ENCODE peak calls at places on chromosome 21, in four cellular contexts. M is brain microvascular endothelial cell, T is B cell, D is RWPE1. O is an unnamed sample.

GRCh38 chr21:32770514-32771133 is 931 bp downstream of the PAXBP1 start:
- DNase-seq in M (peak), T (no peak), D (peak), O (no peak)

GRCh38 chr21:40130476-40130875 is 263.2 kb downstream of the PCP4 start:
- DNase-seq in M (no peak), T (no peak), D (no peak), O (no peak)

GRCh38 chr21:45461369-45461750 is 56.4 kb downstream of the COL18A1 start:
- DNase-seq in M (no peak), T (no peak), D (no peak), O (no peak)

GRCh38 chr21:42443181-42443785 is 39.6 kb downstream of the UBASH3A start:
- DNase-seq in M (no peak), T (no peak), D (no peak), O (no peak)

GRCh38 chr21:46118305-46118870 is 20.5 kb downstream of the COL6A2 start:
- DNase-seq in M (no peak), T (peak), D (no peak), O (peak)

GRCh38 chr21:34201441-34201838 is 128.1 kb downstream of the MRPS6 start:
- DNase-seq in M (no peak), T (no peak), D (no peak), O (no peak)

GRCh38 chr21:45109831-45110492 is 35.6 kb downstream of the ADARB1 start:
- DNase-seq in M (peak), T (peak), D (no peak), O (no peak)

GRCh38 chr21:41143596-41144325 is 24.2 kb upstream of the BACE2 start:
- DNase-seq in M (no peak), T (no peak), D (no peak), O (no peak)

GRCh38 chr21:42315296-42315891 is at the start of gene TFF3:
- DNase-seq in M (no peak), T (no peak), D (no peak), O (peak)

GRCh38 chr21:42652527-42653491 is 612 bp upstream of the PDE9A start:
- DNase-seq in M (no peak), T (no peak), D (no peak), O (no peak)

GRCh38 chr21:46005481-46005881 is 23.9 kb downstream of the COL6A1 start:
- DNase-seq in M (no peak), T (no peak), D (no peak), O (no peak)

GRCh38 chr21:43717967-43718871 is 710 bp upstream of the PDXK start:
- DNase-seq in M (no peak), T (no peak), D (no peak), O (no peak)

GRCh38 chr21:43717166-43717853 is 1.6 kb upstream of the PDXK start:
- DNase-seq in M (no peak), T (no peak), D (no peak), O (no peak)

GRCh38 chr21:43719748-43720538 is 1.0 kb downstream of the PDXK start:
- DNase-seq in M (no peak), T (no peak), D (no peak), O (no peak)

GRCh38 chr21:43720539-43721224 is 1.8 kb downstream of the PDXK start:
- DNase-seq in M (no peak), T (no peak), D (no peak), O (no peak)

GRCh38 chr21:43718872-43719747 is at the start of gene PDXK:
- DNase-seq in M (peak), T (peak), D (peak), O (peak)
- TF ChIP-seq CTCF in M (no peak), T (peak), D (peak), O (no peak)

GRCh38 chr21:15731243-15731613 is 1.4 kb downstream of the USP25 start:
- DNase-seq in M (no peak), T (no peak), D (peak), O (no peak)

GRCh38 chr21:15730484-15731242 is 881 bp downstream of the USP25 start:
- DNase-seq in M (no peak), T (no peak), D (no peak), O (no peak)

GRCh38 chr21:15728046-15728445 is 1.7 kb upstream of the USP25 start:
- DNase-seq in M (no peak), T (no peak), D (no peak), O (no peak)

GRCh38 chr21:15729346-15729673 is 472 bp upstream of the USP25 start:
- DNase-seq in M (no peak), T (no peak), D (no peak), O (no peak)

GRCh38 chr21:15729674-15730483 is at the start of gene USP25:
- DNase-seq in M (peak), T (peak), D (peak), O (peak)
- TF ChIP-seq CTCF in M (no peak), T (no peak), D (peak), O (no peak)

GRCh38 chr21:35337573-35337972 is 288.5 kb upstream of the RUNX1 start:
- DNase-seq in M (no peak), T (no peak), D (no peak), O (no peak)

GRCh38 chr21:35333831-35334593 is 284.9 kb upstream of the RUNX1 start:
- DNase-seq in M (no peak), T (no peak), D (no peak), O (no peak)

GRCh38 chr21:35338281-35338680 is 289.2 kb upstream of the RUNX1 start:
- DNase-seq in M (no peak), T (no peak), D (no peak), O (no peak)

GRCh38 chr21:35336534-35336933 is 287.4 kb upstream of the RUNX1 start:
- DNase-seq in M (no peak), T (no peak), D (no peak), O (no peak)

DNA sequence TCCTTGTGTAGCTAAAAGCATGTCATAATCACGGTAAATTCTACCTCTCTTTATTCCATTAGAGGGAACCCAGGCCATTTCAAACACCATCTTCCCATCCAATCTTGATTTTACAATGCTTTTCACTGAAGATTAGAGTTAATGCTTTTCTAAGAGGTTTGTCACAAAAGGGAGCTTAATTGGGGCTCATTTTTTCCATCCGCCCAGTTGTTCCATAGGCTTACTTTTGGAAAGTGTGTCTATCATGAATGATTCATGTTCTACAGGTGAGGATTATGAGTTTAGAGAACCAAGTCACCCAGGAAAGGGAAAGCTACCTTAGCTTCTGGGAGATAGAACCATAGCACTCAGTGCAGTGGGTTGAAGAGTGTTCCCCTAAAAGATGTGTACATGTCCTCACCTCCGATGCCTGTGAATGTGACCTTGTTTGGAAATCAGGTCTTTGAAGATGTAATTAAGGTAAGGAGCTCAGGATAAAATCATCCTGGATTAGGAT is 286.9 kb upstream of the RUNX1 start:
- DNase-seq in M (no peak), T (no peak), D (no peak), O (no peak)
- TF ChIP-seq CTCF in M (no peak), T (no peak), D (no peak), O (no peak)

GRCh38 chr21:36180963-36181362 is 24.3 kb downstream of the DOP1B start:
- DNase-seq in M (no peak), T (no peak), D (no peak), O (no peak)
- TF ChIP-seq CTCF in M (no peak), T (no peak), D (no peak), O (no peak)

DNA sequence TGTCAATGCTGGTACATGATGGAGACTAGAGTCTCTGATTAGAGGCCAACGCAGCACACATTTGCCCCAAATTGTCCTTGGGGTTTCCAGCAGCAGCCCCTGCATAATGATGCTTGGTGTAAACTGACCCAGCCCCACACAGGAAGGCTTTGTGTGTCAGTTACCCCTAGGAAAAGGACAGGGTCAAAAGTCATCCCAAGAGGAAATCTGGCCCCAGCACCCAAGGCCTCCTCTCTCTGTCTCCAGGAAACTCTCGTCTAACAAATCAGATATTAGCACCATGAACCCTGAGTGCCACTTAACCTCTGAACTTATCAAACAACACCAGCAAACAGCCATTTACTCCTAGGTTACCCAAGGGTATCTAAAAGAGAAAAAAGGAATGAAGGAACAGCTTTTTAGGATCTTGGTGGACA is 84.5 kb downstream of the PSMG1 start:
- DNase-seq in M (no peak), T (no peak), D (no peak), O (no peak)
- TF ChIP-seq CTCF in M (no peak), T (no peak), D (no peak), O (no peak)

DNA sequence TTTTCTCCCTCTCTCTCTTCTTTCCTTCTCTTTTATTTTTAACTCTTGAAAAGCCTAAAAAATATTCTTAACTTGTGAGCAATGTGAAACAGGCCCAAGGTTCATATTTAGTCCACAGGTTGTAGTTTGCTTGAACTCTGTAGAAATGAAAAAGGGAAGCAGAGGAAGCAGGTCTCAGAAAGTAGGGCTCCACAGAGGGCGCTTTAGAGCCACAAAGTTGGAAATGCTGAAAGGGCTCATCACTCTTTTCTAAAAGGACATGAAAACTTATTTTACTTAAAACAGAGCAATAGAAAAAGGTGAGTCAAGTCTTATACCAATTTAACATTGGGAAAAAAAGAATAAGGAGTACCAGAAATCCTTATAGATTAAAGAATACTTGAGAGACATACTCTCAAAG is 247.0 kb downstream of the USP25 start:
- DNase-seq in M (no peak), T (no peak), D (no peak), O (no peak)
- TF ChIP-seq CTCF in M (peak), T (no peak), D (no peak), O (peak)

GRCh38 chr21:36917487-36918158 is 48.8 kb downstream of the HLCS start:
- DNase-seq in M (peak), T (no peak), D (peak), O (no peak)
- TF ChIP-seq CTCF in M (peak), T (no peak), D (peak), O (peak)

O was measured in type B pancreatic cell.